ENCODE peak calls at places on chromosomes 16 and 17, in nine cellular contexts. E is fibroblast of lung; A is stimulated activated CD8-positive, alpha-beta memory T cell treated with anti-CD3 and anti-CD28 coated beads, Interleukin-12 subunit alpha, Interleukin-12 subunit beta, amount 100 ng/mL, for 4 hours; Z is Kasumi-1; H is H7; S is NAMALWA; U is heart left ventricle; P is A172; T is AG09309. F is an unnamed sample.

GRCh38 chr16:58692450-58692849 is 7.9 kb upstream of the SLC38A7 start:
- DNase-seq in E (no peak), A (no peak), Z (no peak), H (no peak), S (no peak), U (no peak), P (no peak), T (no peak), F (no peak)

GRCh38 chr17:46812624-46813318 is 5.7 kb downstream of the WNT3 start:
- DNase-seq in E (no peak), A (no peak), Z (no peak), H (no peak), S (no peak), U (no peak), P (no peak), T (no peak), F (no peak)

GRCh38 chr17:50935201-50936124 is 69.3 kb upstream of the TOB1 start:
- DNase-seq in E (no peak), A (no peak), Z (no peak), H (peak; percentile 46), S (no peak), U (peak; percentile 67), P (peak; percentile 97), T (peak; percentile 73), F (peak; percentile 53)

GRCh38 chr16:27813591-27813990 is 249.9 kb downstream of the GSG1L start:
- DNase-seq in E (no peak), A (no peak), Z (no peak), H (no peak), S (no peak), U (no peak), P (no peak), T (no peak), F (no peak)

GRCh38 chr17:63999680-64000531 is 1.8 kb downstream of the PRR29 start:
- DNase-seq in E (no peak), A (no peak), Z (no peak), H (peak; percentile 31), S (no peak), U (no peak), P (no peak), T (no peak), F (no peak)

GRCh38 chr17:73018599-73018998 is 73.9 kb downstream of the SLC39A11 start:
- DNase-seq in E (no peak), A (no peak), Z (no peak), H (no peak), S (no peak), U (no peak), P (no peak), T (no peak), F (no peak)

GRCh38 chr17:35797370-35797769 is 1.9 kb upstream of the MMP28 start:
- DNase-seq in E (no peak), A (no peak), Z (no peak), H (no peak), S (no peak), U (no peak), P (no peak), T (no peak), F (no peak)

GRCh38 chr17:63626551-63627228 is 4.5 kb downstream of the MAP3K3 start:
- DNase-seq in E (peak; percentile 29), A (no peak), Z (peak; percentile 59), H (no peak), S (no peak), U (no peak), P (no peak), T (no peak), F (no peak)

GRCh38 chr16:83928341-83929055 is 24.5 kb upstream of the OSGIN1 start:
- DNase-seq in E (peak; percentile 63), A (no peak), Z (no peak), H (no peak), S (no peak), U (no peak), P (peak; percentile 61), T (peak; percentile 86), F (no peak)

GRCh38 chr17:17181666-17182600 is 24.2 kb downstream of the PLD6 start:
- DNase-seq in E (no peak), A (no peak), Z (no peak), H (no peak), S (peak; percentile 70), U (no peak), P (no peak), T (no peak), F (no peak)

GRCh38 chr17:80109066-80109618 is 7.8 kb downstream of the GAA start:
- DNase-seq in E (no peak), A (no peak), Z (no peak), H (no peak), S (no peak), U (no peak), P (no peak), T (no peak), F (no peak)

GRCh38 chr16:85301171-85301690 is 189.0 kb upstream of the CIBAR2 start:
- DNase-seq in E (no peak), A (no peak), Z (no peak), H (no peak), S (no peak), U (no peak), P (no peak), T (no peak), F (no peak)

GRCh38 chr17:15511142-15511541 is 43.7 kb upstream of the CDRT4 start:
- DNase-seq in E (no peak), A (no peak), Z (no peak), H (no peak), S (no peak), U (no peak), P (no peak), T (no peak), F (no peak)

GRCh38 chr16:1538804-1539520 is 5.5 kb downstream of the TMEM204 start:
- DNase-seq in E (no peak), A (no peak), Z (no peak), H (peak; percentile 90), S (peak; percentile 59), U (peak; percentile 50), P (no peak), T (no peak), F (no peak)

GRCh38 chr17:81509687-81510523 is 2.7 kb downstream of the ACTG1 start:
- DNase-seq in E (no peak), A (no peak), Z (peak; percentile 59), H (peak; percentile 34), S (no peak), U (no peak), P (no peak), T (no peak), F (no peak)

GRCh38 chr17:77205396-77206124 is 64.8 kb downstream of the SEC14L1 start:
- DNase-seq in E (no peak), A (no peak), Z (no peak), H (no peak), S (peak; percentile 31), U (no peak), P (no peak), T (no peak), F (no peak)

GRCh38 chr16:81035975-81036750 is 521 bp downstream of the ATMIN start:
- DNase-seq in E (peak; percentile 15), A (no peak), Z (peak; percentile 11), H (peak; percentile 83), S (peak; percentile 68), U (peak; percentile 43), P (peak; percentile 11), T (no peak), F (peak; percentile 47)

GRCh38 chr16:89615596-89616090 is 2.2 kb downstream of the DPEP1 start:
- DNase-seq in E (no peak), A (no peak), Z (no peak), H (peak; percentile 96), S (peak; percentile 59), U (no peak), P (no peak), T (no peak), F (no peak)

GRCh38 chr17:28916302-28916934 is 13.5 kb upstream of the DHRS13 start:
- DNase-seq in E (peak; percentile 61), A (no peak), Z (peak; percentile 41), H (peak; percentile 57), S (peak; percentile 62), U (peak; percentile 44), P (peak; percentile 42), T (no peak), F (no peak)

GRCh38 chr16:57041182-57042156 is 50.9 kb upstream of the CPNE2 start:
- DNase-seq in E (peak; percentile 5), A (peak; percentile 72), Z (no peak), H (peak; percentile 48), S (peak; percentile 66), U (no peak), P (no peak), T (no peak), F (no peak)

GRCh38 chr17:14793237-14793636 is 471.9 kb downstream of the PMP22 start:
- DNase-seq in E (peak; percentile 26), A (no peak), Z (no peak), H (no peak), S (no peak), U (no peak), P (peak; percentile 6), T (peak; percentile 33), F (no peak)

GRCh38 chr17:36721560-36722120 is 120.3 kb downstream of the MRM1 start:
- DNase-seq in E (no peak), A (no peak), Z (no peak), H (no peak), S (peak; percentile 12), U (no peak), P (no peak), T (no peak), F (no peak)

GRCh38 chr16:56255904-56256303 is 64.6 kb downstream of the GNAO1 start:
- DNase-seq in E (no peak), A (no peak), Z (no peak), H (no peak), S (no peak), U (no peak), P (no peak), T (no peak), F (no peak)

GRCh38 chr17:17156511-17156910 is 49.6 kb downstream of the PLD6 start:
- DNase-seq in E (peak; percentile 29), A (no peak), Z (no peak), H (no peak), S (no peak), U (no peak), P (no peak), T (no peak), F (no peak)

GRCh38 chr16:49464877-49465504 is 91.4 kb downstream of the C16orf78 start:
- DNase-seq in E (no peak), A (no peak), Z (no peak), H (peak; percentile 95), S (no peak), U (peak; percentile 22), P (no peak), T (no peak), F (no peak)

GRCh38 chr16:17471745-17472075 is 950 bp upstream of the XYLT1 start:
- DNase-seq in E (peak; percentile 73), A (no peak), Z (no peak), H (no peak), S (no peak), U (no peak), P (no peak), T (no peak), F (no peak)

GRCh38 chr16:81006472-81007311 is at the start of the genes CENPN and CMC2:
- DNase-seq in E (peak; percentile 99), A (peak; percentile 94), Z (peak; percentile 90), H (peak; percentile 92), S (peak; percentile 98), U (peak; percentile 100), P (peak; percentile 96), T (peak; percentile 98), F (peak; percentile 99)

GRCh38 chr16:83746611-83747010 is 61.2 kb upstream of the HSBP1 start:
- DNase-seq in E (no peak), A (no peak), Z (no peak), H (no peak), S (no peak), U (no peak), P (no peak), T (no peak), F (no peak)

GRCh38 chr16:49557070-49557446 is 183.5 kb downstream of the C16orf78 start:
- DNase-seq in E (no peak), A (no peak), Z (no peak), H (peak; percentile 96), S (no peak), U (no peak), P (no peak), T (no peak), F (no peak)

GRCh38 chr16:80027007-80027965 is 426.7 kb upstream of the MAF start:
- DNase-seq in E (peak; percentile 39), A (peak; percentile 23), Z (no peak), H (peak; percentile 35), S (no peak), U (peak; percentile 50), P (peak; percentile 99), T (peak; percentile 67), F (peak; percentile 69)

GRCh38 chr16:80459331-80459777 is 81.4 kb upstream of the DYNLRB2 start:
- DNase-seq in E (no peak), A (no peak), Z (no peak), H (no peak), S (no peak), U (peak; percentile 34), P (peak; percentile 8), T (peak; percentile 21), F (peak; percentile 37)